ENCODE peak calls at places on chromosomes 7 and 10, in six cellular contexts. One of them, this sample, is unnamed.
A peak's percentile ranks its signal among the peaks of the same experiment; 100 is the strongest.

GRCh38 chr10:15605740-15606369 is 113.9 kb downstream of the ITGA8 start:
- DNase-seq in cardiac fibroblast: no peak
- DNase-seq in OCI-LY7: no peak
- DNase-seq in fibroblast of pulmonary artery: no peak
- DNase-seq in HCT116: no peak
- DNase-seq in lung: no peak
- DNase-seq in this sample: no peak

GRCh38 chr10:33201971-33202370 is 132.5 kb downstream of the NRP1 start:
- DNase-seq in cardiac fibroblast: no peak
- DNase-seq in OCI-LY7: no peak
- DNase-seq in fibroblast of pulmonary artery: no peak
- DNase-seq in HCT116: no peak
- DNase-seq in lung: no peak
- DNase-seq in this sample: no peak

GRCh38 chr10:124611738-124612137 is 132.4 kb downstream of the FAM53B start:
- DNase-seq in cardiac fibroblast: no peak
- DNase-seq in OCI-LY7: no peak
- DNase-seq in fibroblast of pulmonary artery: no peak
- DNase-seq in HCT116: no peak
- DNase-seq in lung: no peak
- DNase-seq in this sample: no peak

GRCh38 chr7:11727864-11728263 is 104.1 kb downstream of the THSD7A start:
- DNase-seq in cardiac fibroblast: peak; percentile 12
- DNase-seq in OCI-LY7: no peak
- DNase-seq in fibroblast of pulmonary artery: peak; percentile 29
- DNase-seq in HCT116: no peak
- DNase-seq in lung: no peak
- DNase-seq in this sample: peak; percentile 47

GRCh38 chr10:61970182-61971015 is 68.9 kb downstream of the ARID5B start:
- DNase-seq in cardiac fibroblast: peak; percentile 71
- DNase-seq in OCI-LY7: peak; percentile 49
- DNase-seq in fibroblast of pulmonary artery: peak; percentile 55
- DNase-seq in HCT116: no peak
- DNase-seq in lung: no peak
- DNase-seq in this sample: peak; percentile 36

GRCh38 chr7:32941181-32941995 is 15.9 kb upstream of the FKBP9 start:
- DNase-seq in cardiac fibroblast: no peak
- DNase-seq in OCI-LY7: no peak
- DNase-seq in fibroblast of pulmonary artery: no peak
- DNase-seq in HCT116: no peak
- DNase-seq in lung: no peak
- DNase-seq in this sample: no peak

GRCh38 chr7:93402944-93403343 is 170.8 kb downstream of the VPS50 start:
- DNase-seq in cardiac fibroblast: no peak
- DNase-seq in OCI-LY7: no peak
- DNase-seq in fibroblast of pulmonary artery: no peak
- DNase-seq in HCT116: no peak
- DNase-seq in lung: no peak
- DNase-seq in this sample: peak; percentile 9

GRCh38 chr10:58347967-58348366 is 13.2 kb downstream of the UBE2D1 start:
- DNase-seq in cardiac fibroblast: no peak
- DNase-seq in OCI-LY7: no peak
- DNase-seq in fibroblast of pulmonary artery: no peak
- DNase-seq in HCT116: no peak
- DNase-seq in lung: no peak
- DNase-seq in this sample: no peak

GRCh38 chr7:142319970-142320369 is 62.1 kb upstream of the PRSS58 start:
- DNase-seq in cardiac fibroblast: no peak
- DNase-seq in OCI-LY7: peak; percentile 45
- DNase-seq in fibroblast of pulmonary artery: no peak
- DNase-seq in HCT116: no peak
- DNase-seq in lung: no peak
- DNase-seq in this sample: no peak

GRCh38 chr10:103512591-103513382 is 19.3 kb downstream of the NEURL1 start:
- DNase-seq in cardiac fibroblast: no peak
- DNase-seq in OCI-LY7: no peak
- DNase-seq in fibroblast of pulmonary artery: no peak
- DNase-seq in HCT116: no peak
- DNase-seq in lung: no peak
- DNase-seq in this sample: no peak

DNA sequence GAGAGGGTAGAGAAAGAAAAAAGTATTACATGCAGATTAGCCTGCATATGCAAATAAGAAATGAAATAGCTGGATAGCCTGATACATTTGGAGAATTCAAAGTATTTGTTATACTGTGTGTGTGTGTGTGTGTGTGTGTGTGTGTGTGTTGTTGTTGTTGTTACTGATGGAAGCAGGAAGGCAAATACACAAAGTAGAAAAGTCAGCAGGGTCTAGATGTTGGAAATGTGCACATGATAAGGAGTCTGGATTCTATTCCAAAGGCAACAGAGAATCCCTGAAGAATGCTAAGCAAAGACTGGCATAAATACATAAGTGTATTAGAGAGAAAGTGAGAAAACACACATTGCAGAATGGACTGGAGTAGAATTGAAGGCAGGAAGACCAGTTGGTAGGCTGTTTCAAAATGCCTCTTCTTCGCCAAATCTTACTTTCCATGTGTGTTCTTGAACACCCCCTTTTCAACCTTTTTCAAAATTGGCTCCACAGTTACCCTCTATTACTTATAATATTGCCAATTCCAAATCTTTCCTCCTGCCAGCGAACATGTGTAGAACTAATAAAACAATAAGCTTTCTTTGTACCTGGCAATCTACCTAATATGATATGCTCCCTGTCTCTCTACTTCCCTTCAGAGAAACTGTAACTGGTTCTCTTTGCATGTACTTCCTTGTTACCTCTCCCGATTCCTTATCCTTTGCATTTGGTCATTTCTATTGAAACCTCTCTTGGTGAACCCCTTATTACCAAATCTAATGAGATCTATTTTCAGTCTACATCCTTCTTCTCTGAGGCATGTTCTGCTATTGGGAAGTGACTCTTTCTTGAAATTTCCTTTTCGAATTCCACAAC is 6.2 kb downstream of the CPED1 start:
- DNase-seq in cardiac fibroblast: no peak
- DNase-seq in OCI-LY7: no peak
- DNase-seq in fibroblast of pulmonary artery: peak; percentile 10
- DNase-seq in HCT116: no peak
- DNase-seq in lung: no peak
- DNase-seq in this sample: no peak
- H3K4me3 ChIP-seq in cardiac fibroblast: no peak overlapping the region
- H3K4me3 ChIP-seq in OCI-LY7: no peak overlapping the region
- H3K4me3 ChIP-seq in fibroblast of pulmonary artery: no peak overlapping the region
- H3K4me3 ChIP-seq in HCT116: no peak overlapping the region
- H3K4me3 ChIP-seq in lung: no peak overlapping the region
- H3K4me3 ChIP-seq in this sample: no peak overlapping the region

DNA sequence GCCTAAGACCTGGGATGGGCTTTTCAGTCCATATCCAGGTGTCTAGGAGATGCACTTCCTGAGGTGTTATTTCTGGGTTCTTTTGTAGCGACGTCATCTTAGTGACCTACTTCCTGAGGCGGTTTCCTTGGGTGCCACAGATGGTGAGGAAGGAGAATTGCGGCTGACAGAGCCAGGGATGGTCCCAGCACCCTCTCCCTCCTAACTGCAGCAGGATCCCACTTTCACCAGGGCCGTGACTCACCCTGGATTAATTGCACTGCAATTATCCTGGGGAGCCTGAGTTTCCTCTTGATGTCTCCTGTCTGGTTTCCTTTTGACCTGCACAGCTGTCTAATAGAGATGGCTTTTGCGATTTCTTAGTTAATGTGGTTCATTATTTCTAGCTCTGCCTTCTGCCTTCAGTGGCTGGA is 271.7 kb downstream of the TCF7L2 start:
- DNase-seq in cardiac fibroblast: no peak
- DNase-seq in OCI-LY7: no peak
- DNase-seq in fibroblast of pulmonary artery: no peak
- DNase-seq in HCT116: peak; percentile 56
- DNase-seq in lung: no peak
- DNase-seq in this sample: no peak
- TF ChIP-seq CTCF in cardiac fibroblast: no peak
- TF ChIP-seq CTCF in OCI-LY7: no peak
- TF ChIP-seq CTCF in fibroblast of pulmonary artery: no peak
- TF ChIP-seq CTCF in HCT116: no peak
- TF ChIP-seq CTCF in lung: no peak
- TF ChIP-seq CTCF in this sample: no peak

GRCh38 chr10:34547695-34548094 is 267.4 kb downstream of the PARD3 start:
- DNase-seq in cardiac fibroblast: no peak
- DNase-seq in OCI-LY7: no peak
- DNase-seq in fibroblast of pulmonary artery: no peak
- DNase-seq in HCT116: no peak
- DNase-seq in lung: no peak
- DNase-seq in this sample: no peak
- H3K4me3 ChIP-seq in cardiac fibroblast: no peak overlapping the region
- H3K4me3 ChIP-seq in OCI-LY7: no peak overlapping the region
- H3K4me3 ChIP-seq in fibroblast of pulmonary artery: no peak overlapping the region
- H3K4me3 ChIP-seq in HCT116: no peak overlapping the region
- H3K4me3 ChIP-seq in lung: no peak overlapping the region
- H3K4me3 ChIP-seq in this sample: no peak overlapping the region

GRCh38 chr7:151462306-151462779 is 22.4 kb upstream of the CRYGN start:
- DNase-seq in cardiac fibroblast: no peak
- DNase-seq in OCI-LY7: no peak
- DNase-seq in fibroblast of pulmonary artery: no peak
- DNase-seq in HCT116: no peak
- DNase-seq in lung: no peak
- DNase-seq in this sample: no peak

GRCh38 chr7:151459726-151460473 is 20.0 kb upstream of the CRYGN start:
- DNase-seq in cardiac fibroblast: peak; percentile 98
- DNase-seq in OCI-LY7: no peak
- DNase-seq in fibroblast of pulmonary artery: peak; percentile 94
- DNase-seq in HCT116: peak; percentile 57
- DNase-seq in lung: peak; percentile 59
- DNase-seq in this sample: peak; percentile 92

GRCh38 chr7:151461096-151461941 is 21.4 kb upstream of the CRYGN start:
- DNase-seq in cardiac fibroblast: no peak
- DNase-seq in OCI-LY7: no peak
- DNase-seq in fibroblast of pulmonary artery: no peak
- DNase-seq in HCT116: no peak
- DNase-seq in lung: no peak
- DNase-seq in this sample: no peak

GRCh38 chr7:151460474-151460855 is 20.5 kb upstream of the CRYGN start:
- DNase-seq in cardiac fibroblast: no peak
- DNase-seq in OCI-LY7: no peak
- DNase-seq in fibroblast of pulmonary artery: no peak
- DNase-seq in HCT116: no peak
- DNase-seq in lung: no peak
- DNase-seq in this sample: no peak

DNA sequence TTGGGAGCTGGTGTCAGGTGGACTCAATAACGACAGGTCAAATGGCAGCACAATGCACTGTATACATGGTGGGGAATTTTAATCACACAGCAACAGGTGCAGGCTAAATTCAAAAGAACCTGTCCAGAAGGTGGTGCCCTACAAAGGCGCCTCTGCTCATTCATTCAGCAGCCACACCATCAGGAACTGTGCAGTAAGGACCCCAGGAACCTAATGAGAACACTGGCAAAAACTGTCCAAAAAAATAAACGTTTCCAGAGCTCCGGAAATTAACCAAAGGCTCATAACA is 21.9 kb upstream of the CRYGN start:
- DNase-seq in cardiac fibroblast: no peak
- DNase-seq in OCI-LY7: no peak
- DNase-seq in fibroblast of pulmonary artery: no peak
- DNase-seq in HCT116: no peak
- DNase-seq in lung: no peak
- DNase-seq in this sample: no peak
- TF ChIP-seq CTCF in cardiac fibroblast: no peak
- TF ChIP-seq CTCF in OCI-LY7: peak; percentile 25
- TF ChIP-seq CTCF in fibroblast of pulmonary artery: no peak
- TF ChIP-seq CTCF in HCT116: no peak
- TF ChIP-seq CTCF in lung: no peak
- TF ChIP-seq CTCF in this sample: no peak

DNA sequence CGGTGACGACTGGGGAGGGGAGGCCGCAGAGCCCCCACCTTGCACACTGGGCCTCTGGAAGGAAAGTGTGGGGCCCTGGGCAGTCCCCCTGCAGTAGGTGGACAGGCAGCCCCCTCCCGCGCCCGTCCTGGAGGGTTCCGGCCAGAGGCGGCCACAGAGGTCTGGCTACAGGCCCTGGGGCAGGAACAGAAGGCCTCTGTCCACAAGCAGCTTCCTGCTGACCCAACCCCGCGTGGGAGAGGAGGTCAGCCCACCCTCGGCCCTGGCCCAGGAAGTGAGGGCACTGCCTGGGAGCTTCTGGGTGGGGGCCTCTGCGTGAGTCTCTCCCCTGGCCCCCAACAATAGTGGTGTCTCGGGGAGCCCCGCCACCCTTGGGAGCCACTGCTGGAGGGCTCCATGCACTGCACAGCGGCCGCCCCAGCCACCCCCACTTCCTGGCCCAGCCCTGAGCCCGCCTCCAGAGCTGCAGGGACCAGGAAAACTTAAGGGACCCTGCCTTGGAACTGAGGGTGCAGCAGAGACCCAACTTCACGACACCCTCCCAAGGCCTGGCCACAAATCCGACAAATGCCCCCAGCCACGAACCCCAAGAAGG is 4.7 kb downstream of the MICALL2 start:
- DNase-seq in cardiac fibroblast: peak; percentile 30
- DNase-seq in OCI-LY7: no peak
- DNase-seq in fibroblast of pulmonary artery: peak; percentile 22
- DNase-seq in HCT116: no peak
- DNase-seq in lung: no peak
- DNase-seq in this sample: no peak
- H3K4me3 ChIP-seq in cardiac fibroblast: no peak overlapping the region
- H3K4me3 ChIP-seq in OCI-LY7: no peak overlapping the region
- H3K4me3 ChIP-seq in fibroblast of pulmonary artery: no peak overlapping the region
- H3K4me3 ChIP-seq in HCT116: peak overlapping the region; percentile 63
- H3K4me3 ChIP-seq in lung: peak overlapping the region; percentile 18
- H3K4me3 ChIP-seq in this sample: no peak overlapping the region

DNA sequence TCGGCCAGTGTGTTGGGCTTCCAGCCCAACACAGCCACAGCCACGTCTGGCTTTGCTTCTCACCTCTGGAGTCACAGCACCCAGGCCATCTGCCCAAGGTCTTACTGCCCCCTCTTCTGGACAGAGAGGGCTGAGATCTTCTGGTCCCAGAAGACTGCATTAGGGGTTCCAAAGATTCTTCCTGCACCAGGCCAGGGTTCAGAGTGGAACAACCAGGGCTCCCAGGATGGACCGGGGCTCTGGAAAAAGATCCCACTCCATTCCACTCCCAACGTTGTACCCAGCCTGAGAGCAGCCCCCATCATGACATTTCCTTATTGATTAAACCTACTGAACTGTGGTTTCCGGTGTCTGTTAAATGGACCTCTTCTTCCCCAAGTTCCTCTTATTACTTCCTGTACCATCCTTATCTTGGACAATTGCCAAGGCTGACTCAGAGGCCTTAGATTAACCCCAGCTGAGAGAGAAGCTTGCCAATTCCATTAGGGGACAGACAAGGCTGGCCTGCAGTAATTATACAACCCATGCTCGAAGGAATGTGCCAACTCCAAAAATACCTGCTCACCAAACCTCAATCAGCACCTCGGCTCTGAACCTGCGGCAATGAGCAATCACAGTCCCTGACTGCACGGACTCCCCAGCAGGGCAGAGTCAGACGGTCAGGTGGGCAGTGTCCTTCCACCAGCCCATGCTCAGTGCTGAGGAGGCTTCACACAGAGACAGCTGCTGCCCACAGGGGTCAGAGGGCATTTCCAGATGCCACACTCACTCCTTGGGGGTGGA is 47.9 kb upstream of the NPFFR1 start:
- DNase-seq in cardiac fibroblast: peak; percentile 96
- DNase-seq in OCI-LY7: peak; percentile 93
- DNase-seq in fibroblast of pulmonary artery: peak; percentile 94
- DNase-seq in HCT116: peak; percentile 96
- DNase-seq in lung: peak; percentile 63
- DNase-seq in this sample: peak; percentile 96
- TF ChIP-seq CTCF in cardiac fibroblast: peak; percentile 45
- TF ChIP-seq CTCF in OCI-LY7: peak; percentile 80
- TF ChIP-seq CTCF in fibroblast of pulmonary artery: peak; percentile 37
- TF ChIP-seq CTCF in HCT116: peak; percentile 62
- TF ChIP-seq CTCF in lung: no peak
- TF ChIP-seq CTCF in this sample: peak; percentile 56